ENCODE peak calls at places on chromosomes 7 and 10, in eight cellular contexts. Q is NAMALWA; F is B cell; O is GM12892; V is EH; S is stimulated activated naive CD8-positive, alpha-beta T cell treated with anti-CD3 and anti-CD28 coated beads, Interleukin-15, amount 100 ng/mL, for 72 hours; T is T-cell; H is suprapubic skin. J is an unnamed sample.

GRCh38 chr10:102072867-102073527 is 7.8 kb downstream of the HPS6 start:
- DNase-seq in Q (peak; percentile 87), F (peak; percentile 78), O (peak; percentile 68), V (peak; percentile 82), S (peak; percentile 71), T (peak; percentile 82), H (peak; percentile 89), J (peak; percentile 75)

GRCh38 chr10:14648042-14648765 is 126.5 kb downstream of the FAM107B start:
- DNase-seq in Q (peak; percentile 91), F (peak; percentile 88), O (peak; percentile 45), V (peak; percentile 81), S (peak; percentile 86), T (peak; percentile 61), H (no peak), J (peak; percentile 22)

GRCh38 chr10:75443362-75443761 is 11.9 kb downstream of the LRMDA start:
- DNase-seq in Q (no peak), F (no peak), O (no peak), V (no peak), S (no peak), T (no peak), H (no peak), J (no peak)

GRCh38 chr10:15719899-15720634 is at the start of gene ITGA8:
- DNase-seq in Q (peak; percentile 14), F (no peak), O (no peak), V (peak; percentile 60), S (no peak), T (no peak), H (no peak), J (peak; percentile 39)

GRCh38 chr7:129468087-129468486 is 33.9 kb downstream of the STRIP2 start:
- DNase-seq in Q (no peak), F (no peak), O (no peak), V (peak; percentile 70), S (no peak), T (no peak), H (no peak), J (no peak)

GRCh38 chr10:24174014-24174413 is 34.9 kb upstream of the KIAA1217 start:
- DNase-seq in Q (no peak), F (no peak), O (no peak), V (no peak), S (no peak), T (no peak), H (no peak), J (no peak)

GRCh38 chr10:124481717-124482116 is 20.1 kb downstream of the LHPP start:
- DNase-seq in Q (no peak), F (no peak), O (no peak), V (no peak), S (no peak), T (no peak), H (no peak), J (no peak)

GRCh38 chr10:76352300-76352699 is 920.9 kb downstream of the LRMDA start:
- DNase-seq in Q (no peak), F (no peak), O (no peak), V (peak; percentile 95), S (no peak), T (no peak), H (no peak), J (peak; percentile 94)

GRCh38 chr10:33681580-33681979 is 347.1 kb upstream of the NRP1 start:
- DNase-seq in Q (no peak), F (no peak), O (no peak), V (no peak), S (no peak), T (no peak), H (no peak), J (no peak)

GRCh38 chr7:29444267-29444666 is 119.4 kb upstream of the PRR15 start:
- DNase-seq in Q (no peak), F (no peak), O (no peak), V (no peak), S (no peak), T (no peak), H (no peak), J (no peak)

GRCh38 chr7:152177696-152178404 is 152.4 kb downstream of the GALNT11 start:
- DNase-seq in Q (no peak), F (no peak), O (no peak), V (peak; percentile 34), S (no peak), T (no peak), H (no peak), J (no peak)

GRCh38 chr7:150358433-150358832 is 10.2 kb upstream of the REPIN1 start:
- DNase-seq in Q (peak; percentile 27), F (no peak), O (no peak), V (no peak), S (peak; percentile 57), T (no peak), H (no peak), J (no peak)

GRCh38 chr10:86308056-86308455 is 58.5 kb downstream of the GRID1 start:
- DNase-seq in Q (no peak), F (no peak), O (no peak), V (no peak), S (no peak), T (no peak), H (no peak), J (no peak)

GRCh38 chr10:111303887-111304286 is 227.1 kb downstream of the ADRA2A start:
- DNase-seq in Q (no peak), F (no peak), O (no peak), V (no peak), S (no peak), T (no peak), H (no peak), J (no peak)

GRCh38 chr10:5618829-5619228 is 47.6 kb downstream of the ASB13 start:
- DNase-seq in Q (no peak), F (no peak), O (no peak), V (no peak), S (no peak), T (no peak), H (no peak), J (no peak)

GRCh38 chr7:129906700-129907099 is 46.1 kb downstream of the UBE2H start:
- DNase-seq in Q (no peak), F (no peak), O (no peak), V (peak; percentile 37), S (no peak), T (no peak), H (no peak), J (peak; percentile 46)

GRCh38 chr10:69048103-69048502 is 39.8 kb upstream of the SRGN start:
- DNase-seq in Q (no peak), F (no peak), O (no peak), V (peak; percentile 64), S (no peak), T (no peak), H (no peak), J (peak; percentile 41)

GRCh38 chr7:105945848-105946247 is 17.2 kb upstream of the CDHR3 start:
- DNase-seq in Q (no peak), F (no peak), O (no peak), V (no peak), S (no peak), T (no peak), H (no peak), J (no peak)

GRCh38 chr10:47383254-47384147 is 592 bp downstream of the ZNF488 start:
- DNase-seq in Q (peak; percentile 45), F (no peak), O (no peak), V (no peak), S (no peak), T (no peak), H (no peak), J (no peak)

GRCh38 chr7:42103020-42103419 is 134.0 kb downstream of the GLI3 start:
- DNase-seq in Q (no peak), F (no peak), O (no peak), V (no peak), S (no peak), T (no peak), H (no peak), J (no peak)

GRCh38 chr7:30521532-30521931 is 16.9 kb upstream of the GGCT start:
- DNase-seq in Q (no peak), F (no peak), O (no peak), V (peak; percentile 27), S (no peak), T (no peak), H (peak; percentile 76), J (peak; percentile 61)

GRCh38 chr10:68251625-68252275 is 19.8 kb upstream of the ATOH7 start:
- DNase-seq in Q (no peak), F (no peak), O (no peak), V (no peak), S (no peak), T (no peak), H (no peak), J (no peak)

GRCh38 chr7:100370303-100370702 is 3.0 kb upstream of the PILRA start:
- DNase-seq in Q (no peak), F (no peak), O (no peak), V (no peak), S (no peak), T (no peak), H (no peak), J (no peak)

GRCh38 chr7:133165001-133165400 is 83.1 kb upstream of the CHCHD3 start:
- DNase-seq in Q (no peak), F (no peak), O (no peak), V (no peak), S (no peak), T (no peak), H (no peak), J (no peak)

GRCh38 chr10:50862719-50863118 is 22.7 kb downstream of the A1CF start:
- DNase-seq in Q (no peak), F (no peak), O (no peak), V (no peak), S (no peak), T (no peak), H (no peak), J (no peak)

J was measured in fibroblast of mammary gland.